ENCODE peak calls at places on chromosomes 5 and 9, in seven cellular contexts. G, Z, R, N, F, H and B are unnamed samples. For H3K4me1, the result is how much of the 10 kb centered on the place peaks cover.

GRCh38 chr9:17075758-17076485 is 58.9 kb upstream of the CNTLN start:
- DNase-seq in G (no peak), Z (no peak), R (peak), N (no peak), F (no peak), H (no peak), B (no peak)

GRCh38 chr9:34628656-34629491 is at the start of gene ARID3C:
- DNase-seq in G (no peak), Z (no peak), R (peak), N (no peak), F (no peak), H (peak), B (no peak)

GRCh38 chr5:93571111-93571977 is 9.7 kb downstream of the NR2F1-AS1 start:
- DNase-seq in G (no peak), Z (no peak), R (no peak), N (no peak), F (no peak), H (no peak), B (no peak)

GRCh38 chr5:55427157-55427556 is 107.6 kb downstream of the PLPP1 start:
- DNase-seq in G (no peak), Z (no peak), R (peak), N (no peak), F (no peak), H (no peak), B (no peak)

GRCh38 chr9:93094294-93095204 is 1.5 kb upstream of the CARD19 start:
- DNase-seq in G (no peak), Z (no peak), R (no peak), N (no peak), F (no peak), H (no peak), B (no peak)

GRCh38 chr9:18798518-18799290 is 234.3 kb downstream of the SAXO1 start:
- DNase-seq in G (no peak), Z (no peak), R (no peak), N (no peak), F (no peak), H (no peak), B (no peak)

GRCh38 chr9:35051069-35051967 is 21.1 kb downstream of the VCP start:
- DNase-seq in G (no peak), Z (peak), R (peak), N (no peak), F (peak), H (peak), B (peak)

GRCh38 chr5:137896560-137896959 is 7.3 kb downstream of the PKD2L2 start:
- DNase-seq in G (no peak), Z (no peak), R (no peak), N (no peak), F (no peak), H (no peak), B (no peak)

GRCh38 chr5:112012112-112012511 is 255.1 kb upstream of the NREP start:
- DNase-seq in G (no peak), Z (no peak), R (no peak), N (no peak), F (no peak), H (no peak), B (no peak)

GRCh38 chr9:110933350-110934001 is 104.8 kb downstream of the LPAR1 start:
- DNase-seq in G (peak), Z (no peak), R (no peak), N (no peak), F (no peak), H (no peak), B (no peak)

GRCh38 chr9:33234511-33235467 is 5.2 kb upstream of the SPINK4 start:
- DNase-seq in G (no peak), Z (no peak), R (no peak), N (no peak), F (no peak), H (no peak), B (no peak)

GRCh38 chr9:95736370-95736769 is 139.1 kb upstream of the ERCC6L2 start:
- DNase-seq in G (no peak), Z (no peak), R (no peak), N (no peak), F (no peak), H (peak), B (no peak)

GRCh38 chr5:60340326-60340725 is 359.6 kb downstream of the DEPDC1B start:
- DNase-seq in G (no peak), Z (no peak), R (no peak), N (no peak), F (no peak), H (no peak), B (no peak)

GRCh38 chr9:136347472-136348256 is 15.9 kb downstream of the DNLZ start:
- DNase-seq in G (no peak), Z (no peak), R (peak), N (no peak), F (no peak), H (no peak), B (no peak)

GRCh38 chr9:100125913-100126312 is 26.9 kb downstream of the INVS start:
- DNase-seq in G (no peak), Z (no peak), R (no peak), N (no peak), F (no peak), H (no peak), B (no peak)

DNA sequence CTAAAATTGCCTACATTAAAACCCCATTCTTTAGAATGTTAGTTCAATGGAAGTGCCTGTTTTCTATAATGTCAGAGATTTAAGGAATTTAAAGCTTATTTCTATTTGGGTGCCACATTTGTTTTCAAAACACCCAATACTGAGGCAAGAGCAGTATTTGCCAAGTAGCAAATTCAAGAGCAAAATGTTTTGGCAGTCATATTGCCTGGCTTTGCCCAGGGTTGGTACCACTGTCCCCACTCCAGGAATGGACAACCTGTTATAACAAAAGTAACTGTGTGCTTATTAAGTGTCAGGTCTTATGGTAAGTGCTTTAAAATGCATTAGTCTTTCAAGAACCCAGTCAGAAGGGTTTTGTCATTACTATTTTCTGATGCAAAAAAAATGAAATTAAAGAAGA is 19.3 kb downstream of the ITGA1 start:
- DNase-seq in G (no peak), Z (no peak), R (no peak), N (no peak), F (no peak), H (no peak), B (no peak)
- H3K4me1 ChIP-seq in G (under half), Z (half or more), R (under half), N (under half), F (under half), H (under half), B (under half)

GRCh38 chr5:71658916-71659661 is 60.0 kb upstream of the CARTPT start:
- DNase-seq in G (no peak), Z (peak), R (no peak), N (no peak), F (no peak), H (peak), B (no peak)

GRCh38 chr5:71651554-71651953 is 64.4 kb downstream of the MCCC2 start:
- DNase-seq in G (no peak), Z (no peak), R (no peak), N (no peak), F (no peak), H (no peak), B (no peak)

GRCh38 chr5:71653119-71653518 is 66.0 kb upstream of the CARTPT start:
- DNase-seq in G (no peak), Z (no peak), R (no peak), N (no peak), F (no peak), H (no peak), B (no peak)
- TF ChIP-seq SIN3A in G (no peak), Z (no peak), R (no peak), N (no peak), F (no peak), H (no peak), B (no peak)

DNA sequence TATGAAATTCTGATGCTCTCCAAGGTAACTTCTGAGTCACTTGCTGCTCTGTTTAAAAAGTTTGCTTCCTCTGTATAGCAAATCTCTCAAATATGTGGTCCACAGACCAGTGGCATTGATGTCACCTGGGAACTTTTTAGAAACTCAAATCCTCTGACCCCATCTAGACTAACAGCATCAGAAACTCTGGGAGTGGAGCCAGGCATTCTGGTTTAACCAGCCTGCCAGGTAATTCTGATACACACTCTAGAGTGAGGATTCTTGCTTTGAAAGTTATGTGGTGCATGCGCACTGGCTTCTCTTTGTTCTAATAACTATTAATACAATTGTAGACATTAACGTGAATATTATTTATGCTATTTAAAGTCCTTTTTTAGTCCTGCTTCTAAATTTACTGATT is 298.1 kb downstream of the SLF1 start:
- DNase-seq in G (no peak), Z (no peak), R (no peak), N (no peak), F (no peak), H (no peak), B (no peak)
- TF ChIP-seq POLR2AphosphoS5 in G (no peak), Z (no peak), R (no peak), N (no peak), F (no peak), H (no peak), B (no peak)

DNA sequence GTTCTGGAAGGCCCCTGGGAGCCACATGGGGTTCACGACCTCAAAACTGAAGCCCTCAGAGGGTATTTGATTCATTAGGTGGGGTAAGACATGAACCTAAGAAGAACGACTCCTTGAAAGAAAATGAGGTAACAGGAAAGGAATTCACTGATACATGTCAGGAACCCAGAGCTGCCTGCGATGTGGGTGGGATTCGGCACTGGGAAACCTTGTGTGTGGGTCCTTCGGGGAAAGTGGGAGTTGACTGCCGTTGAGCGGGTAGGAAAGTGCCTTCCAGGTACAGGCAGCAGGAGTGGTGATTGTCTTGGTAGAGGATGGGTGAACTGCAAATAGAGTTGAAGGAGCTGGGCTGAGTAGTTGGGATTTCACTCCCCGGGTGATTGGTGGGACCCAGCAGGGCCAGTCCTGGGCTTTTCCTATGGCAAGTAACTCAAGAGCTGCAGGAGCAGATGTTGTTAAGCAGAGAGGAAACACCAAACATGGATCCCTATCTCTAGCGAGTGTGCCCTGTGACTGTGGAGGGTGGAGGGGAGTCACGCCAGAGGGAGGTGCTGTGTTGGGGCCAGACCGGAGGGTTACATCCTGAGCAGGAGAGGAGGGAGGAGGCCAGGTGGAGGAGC is 30.8 kb downstream of the ANKRD33B start:
- DNase-seq in G (no peak), Z (no peak), R (no peak), N (no peak), F (no peak), H (peak), B (no peak)
- H3K4me1 ChIP-seq in G (half or more), Z (under half), R (under half), N (under half), F (half or more), H (under half), B (under half)

GRCh38 chr5:962386-962785 is 46.2 kb upstream of the NKD2 start:
- DNase-seq in G (no peak), Z (no peak), R (peak), N (no peak), F (no peak), H (no peak), B (no peak)
- TF ChIP-seq SIN3A in G (no peak), Z (no peak), R (no peak), N (no peak), F (no peak), H (no peak), B (no peak)

DNA sequence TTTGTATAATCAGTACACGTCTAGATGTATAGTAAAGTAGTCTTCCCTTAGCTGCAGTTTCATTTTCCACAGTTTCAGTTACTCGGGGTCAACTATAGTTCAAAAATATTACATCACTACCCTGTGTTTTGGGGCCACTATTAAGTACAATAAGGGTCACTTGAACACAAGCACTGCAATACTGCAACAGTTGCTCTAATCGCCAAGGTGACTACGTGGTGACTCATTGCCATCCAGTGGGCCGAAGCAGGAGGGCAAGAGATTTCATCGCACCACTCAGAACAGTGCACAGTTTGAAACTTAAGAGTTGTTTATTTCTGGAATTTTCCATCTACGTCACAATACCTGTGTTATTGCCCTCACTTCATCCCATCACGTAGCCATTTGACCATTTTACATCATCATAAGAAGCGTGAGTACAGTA is at the start of gene ARL14EPL:
- DNase-seq in G (no peak), Z (peak), R (peak), N (peak), F (peak), H (peak), B (peak)
- TF ChIP-seq POLR2AphosphoS5 in G (no peak), Z (no peak), R (no peak), N (no peak), F (peak), H (no peak), B (no peak)

GRCh38 chr5:119311688-119312087 is 44.1 kb upstream of the TNFAIP8 start:
- DNase-seq in G (no peak), Z (no peak), R (no peak), N (no peak), F (no peak), H (no peak), B (no peak)

GRCh38 chr5:119313876-119314605 is 41.8 kb upstream of the TNFAIP8 start:
- DNase-seq in G (no peak), Z (no peak), R (no peak), N (no peak), F (no peak), H (no peak), B (no peak)

GRCh38 chr5:119309290-119309818 is 46.5 kb upstream of the TNFAIP8 start:
- DNase-seq in G (no peak), Z (no peak), R (no peak), N (no peak), F (no peak), H (no peak), B (no peak)

GRCh38 chr5:119313207-119313606 is 42.6 kb upstream of the TNFAIP8 start:
- DNase-seq in G (no peak), Z (no peak), R (no peak), N (no peak), F (no peak), H (no peak), B (no peak)

GRCh38 chr5:119312403-119312802 is 43.4 kb upstream of the TNFAIP8 start:
- DNase-seq in G (no peak), Z (no peak), R (no peak), N (no peak), F (no peak), H (no peak), B (no peak)
- H3K4me1 ChIP-seq in G (half or more), Z (under half), R (under half), N (under half), F (under half), H (under half), B (under half)